ENCODE peak calls at places on chromosomes 16 and 17, in four cellular contexts. S is A549, Q is HCT116, W is HepG2. A is an unnamed sample.

GRCh38 chr16:27516360-27516759 is 33.4 kb downstream of the GTF3C1 start:
- DNase-seq in S (no peak), Q (no peak), W (no peak), A (no peak)

GRCh38 chr16:56847173-56847948 is 17.6 kb upstream of the SLC12A3 start:
- DNase-seq in S (no peak), Q (no peak), W (no peak), A (no peak)

GRCh38 chr17:81419333-81419885 is 24.2 kb downstream of the BAHCC1 start:
- DNase-seq in S (peak), Q (peak), W (no peak), A (no peak)

GRCh38 chr17:51860934-51861561 is 297.5 kb downstream of the CA10 start:
- DNase-seq in S (peak), Q (peak), W (peak), A (peak)

GRCh38 chr16:84919751-84920150 is 91.6 kb downstream of the ZDHHC7 start:
- DNase-seq in S (no peak), Q (no peak), W (no peak), A (no peak)

GRCh38 chr16:72224260-72224768 is 52.4 kb upstream of the PMFBP1 start:
- DNase-seq in S (no peak), Q (no peak), W (peak), A (no peak)

GRCh38 chr16:2365895-2366294 is 25.4 kb upstream of the ABCA3 start:
- DNase-seq in S (no peak), Q (no peak), W (no peak), A (no peak)

GRCh38 chr16:89409161-89409711 is 81.1 kb downstream of the ANKRD11 start:
- DNase-seq in S (no peak), Q (no peak), W (no peak), A (peak)

GRCh38 chr16:25110392-25110947 is 1.1 kb upstream of the LCMT1 start:
- DNase-seq in S (no peak), Q (no peak), W (no peak), A (peak)

GRCh38 chr16:3530371-3530914 is 29.6 kb downstream of the CLUAP1 start:
- DNase-seq in S (peak), Q (no peak), W (no peak), A (no peak)

GRCh38 chr16:83954577-83955016 is 1.6 kb downstream of the OSGIN1 start:
- DNase-seq in S (no peak), Q (peak), W (peak), A (peak)

GRCh38 chr17:82050761-82051641 is 610 bp downstream of the RFNG start:
- DNase-seq in S (no peak), Q (no peak), W (no peak), A (no peak)

GRCh38 chr16:81431554-81432353 is 12.9 kb upstream of the CMIP start:
- DNase-seq in S (no peak), Q (no peak), W (peak), A (peak)

GRCh38 chr17:55930291-55930809 is 179.5 kb downstream of the PCTP start:
- DNase-seq in S (no peak), Q (no peak), W (no peak), A (no peak)

GRCh38 chr16:78504391-78504945 is 405.0 kb downstream of the WWOX start:
- DNase-seq in S (no peak), Q (no peak), W (no peak), A (no peak)

GRCh38 chr16:24119807-24120206 is 136.3 kb upstream of the CACNG3 start:
- DNase-seq in S (no peak), Q (no peak), W (no peak), A (no peak)

GRCh38 chr17:3657588-3657869 is 10.8 kb downstream of the TAX1BP3 start:
- DNase-seq in S (no peak), Q (no peak), W (no peak), A (no peak)

GRCh38 chr17:2701996-2702741 is 9.4 kb downstream of the CLUH start:
- DNase-seq in S (no peak), Q (no peak), W (no peak), A (no peak)

GRCh38 chr17:45225964-45226530 is 4.4 kb downstream of the FMNL1 start:
- DNase-seq in S (no peak), Q (no peak), W (no peak), A (peak)

GRCh38 chr16:49638696-49639629 is 216.9 kb downstream of the ZNF423 start:
- DNase-seq in S (no peak), Q (no peak), W (no peak), A (peak)

GRCh38 chr16:67278773-67279295 is 498 bp upstream of the PLEKHG4 start:
- DNase-seq in S (peak), Q (no peak), W (no peak), A (peak)

GRCh38 chr16:12083625-12084024 is 107.1 kb downstream of the SNX29 start:
- DNase-seq in S (no peak), Q (no peak), W (no peak), A (no peak)

GRCh38 chr17:1484586-1485310 is 7.7 kb downstream of the MYO1C start:
- DNase-seq in S (peak), Q (peak), W (peak), A (peak)

GRCh38 chr17:63975541-63976092 is 2.9 kb upstream of the SCN4A start:
- DNase-seq in S (no peak), Q (no peak), W (no peak), A (no peak)

GRCh38 chr17:47131761-47132160 is 57.3 kb downstream of the CDC27 start:
- DNase-seq in S (no peak), Q (no peak), W (no peak), A (no peak)

GRCh38 chr17:14499976-14500375 is 199.1 kb downstream of the HS3ST3B1 start:
- DNase-seq in S (no peak), Q (no peak), W (no peak), A (no peak)

GRCh38 chr17:78915872-78916632 is 9.1 kb downstream of the TIMP2 start:
- DNase-seq in S (peak), Q (peak), W (no peak), A (peak)

GRCh38 chr17:72457712-72458111 is 336.9 kb downstream of the SOX9 start:
- DNase-seq in S (no peak), Q (no peak), W (no peak), A (no peak)

GRCh38 chr17:29581583-29582253 is 7.7 kb downstream of the GIT1 start:
- DNase-seq in S (no peak), Q (no peak), W (no peak), A (no peak)

GRCh38 chr16:1812732-1813163 is 13.9 kb downstream of the HAGH start:
- DNase-seq in S (peak), Q (peak), W (peak), A (peak)

GRCh38 chr17:632551-632950 is 82.1 kb downstream of the VPS53 start:
- DNase-seq in S (no peak), Q (no peak), W (no peak), A (no peak)

GRCh38 chr16:76118344-76118743 is 158.9 kb upstream of the CNTNAP4 start:
- DNase-seq in S (no peak), Q (no peak), W (no peak), A (peak)

GRCh38 chr17:151886-152859 is 14.8 kb downstream of the SCGB1C2 start:
- DNase-seq in S (no peak), Q (no peak), W (no peak), A (no peak)

GRCh38 chr16:89723279-89724250 is 2.2 kb downstream of the ZNF276 start:
- DNase-seq in S (no peak), Q (no peak), W (no peak), A (no peak)

GRCh38 chr16:1090620-1091587 is 5.1 kb downstream of the C1QTNF8 start:
- DNase-seq in S (no peak), Q (no peak), W (peak), A (no peak)

GRCh38 chr17:39229274-39229913 is 3.6 kb upstream of the STAC2 start:
- DNase-seq in S (no peak), Q (no peak), W (no peak), A (peak)

GRCh38 chr17:38415250-38416194 is 12.7 kb upstream of the ARHGAP23 start:
- DNase-seq in S (no peak), Q (peak), W (peak), A (peak)

GRCh38 chr16:8571061-8571596 is 19.2 kb downstream of the TMEM114 start:
- DNase-seq in S (no peak), Q (no peak), W (peak), A (peak)

GRCh38 chr17:69326302-69327059 is 452 bp downstream of the ABCA5 start:
- DNase-seq in S (no peak), Q (no peak), W (peak), A (peak)

GRCh38 chr17:69323806-69324205 is 3.1 kb downstream of the ABCA5 start:
- DNase-seq in S (no peak), Q (no peak), W (no peak), A (no peak)

GRCh38 chr17:69331746-69332145 is 4.8 kb upstream of the ABCA5 start:
- DNase-seq in S (no peak), Q (no peak), W (no peak), A (no peak)

GRCh38 chr17:69325518-69326301 is 1.2 kb downstream of the ABCA5 start:
- DNase-seq in S (no peak), Q (no peak), W (peak), A (no peak)

DNA sequence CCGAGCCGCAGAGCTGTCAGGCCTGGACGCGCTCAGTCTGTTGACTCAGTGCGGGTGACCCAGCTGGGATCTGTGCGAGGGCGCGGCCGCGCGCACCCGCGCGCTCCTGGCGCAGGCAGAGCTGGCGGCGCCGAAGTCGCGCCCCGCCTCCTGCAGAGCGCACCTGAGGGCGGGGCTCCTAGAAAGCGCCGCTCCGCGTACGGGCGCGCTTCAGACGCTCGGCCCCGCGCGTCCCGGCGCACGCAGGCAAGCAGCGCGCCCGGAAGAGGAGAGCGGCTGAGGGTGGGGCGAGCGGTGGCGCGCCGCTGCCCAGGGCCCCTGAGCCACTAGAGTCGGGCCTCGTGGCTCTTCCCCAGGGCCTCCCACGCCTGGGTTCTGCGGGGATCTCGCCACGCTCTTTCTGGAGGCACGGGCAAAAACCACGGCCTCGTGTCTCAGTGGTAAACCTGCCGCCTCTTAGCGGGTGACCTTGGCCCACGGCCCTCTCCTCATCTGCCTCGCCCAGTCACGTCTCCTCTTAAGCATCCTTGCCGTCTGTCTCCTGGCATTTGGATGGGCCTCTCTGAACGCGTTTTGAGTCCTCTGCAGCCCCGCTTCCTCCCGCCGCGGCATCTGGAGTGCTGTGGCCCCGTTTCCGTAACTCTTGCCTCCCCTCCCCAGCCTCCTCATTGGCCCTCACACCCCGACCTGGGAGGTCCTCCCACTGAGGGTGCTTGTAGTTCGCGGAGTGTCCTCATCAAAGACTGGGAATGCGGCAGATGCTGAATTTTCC is at the start of gene ABCA5:
- DNase-seq in S (peak), Q (peak), W (peak), A (peak)
- TF ChIP-seq POLR2A in S (peak), Q (peak), W (peak), A (no peak)

GRCh38 chr17:50221500-50222480 is 20.4 kb upstream of the COL1A1 start:
- DNase-seq in S (no peak), Q (no peak), W (no peak), A (peak)
- TF ChIP-seq MAX in S (no peak), Q (no peak), W (no peak), A (no peak)

GRCh38 chr16:29815793-29816693 is at the start of gene PAGR1:
- DNase-seq in S (peak), Q (peak), W (peak), A (peak)
- TF ChIP-seq POLR2A in S (peak), Q (peak), W (no peak), A (peak)

DNA sequence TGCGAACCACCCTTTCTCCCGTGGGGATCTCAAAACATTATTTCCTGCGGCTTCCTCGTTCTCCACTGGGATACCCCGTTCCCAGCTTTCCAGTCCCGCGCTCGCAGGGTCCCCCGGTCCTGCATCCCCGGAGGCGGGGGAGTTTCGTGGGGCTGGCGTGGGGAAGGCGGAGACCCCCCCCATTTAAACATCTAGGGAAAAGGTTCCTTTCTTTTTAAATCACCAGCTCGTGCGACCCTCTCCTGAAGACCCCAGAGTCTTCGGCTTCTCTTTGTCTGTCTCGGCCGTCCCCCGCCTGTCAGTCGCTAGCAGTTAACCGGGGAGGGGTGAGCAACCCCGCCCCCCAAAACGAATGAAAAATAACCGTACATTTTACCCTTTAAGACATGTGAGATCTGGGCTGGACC is 486 bp upstream of the IGF2BP1 start:
- DNase-seq in S (no peak), Q (no peak), W (no peak), A (no peak)
- TF ChIP-seq MAX in S (no peak), Q (no peak), W (no peak), A (no peak)

DNA sequence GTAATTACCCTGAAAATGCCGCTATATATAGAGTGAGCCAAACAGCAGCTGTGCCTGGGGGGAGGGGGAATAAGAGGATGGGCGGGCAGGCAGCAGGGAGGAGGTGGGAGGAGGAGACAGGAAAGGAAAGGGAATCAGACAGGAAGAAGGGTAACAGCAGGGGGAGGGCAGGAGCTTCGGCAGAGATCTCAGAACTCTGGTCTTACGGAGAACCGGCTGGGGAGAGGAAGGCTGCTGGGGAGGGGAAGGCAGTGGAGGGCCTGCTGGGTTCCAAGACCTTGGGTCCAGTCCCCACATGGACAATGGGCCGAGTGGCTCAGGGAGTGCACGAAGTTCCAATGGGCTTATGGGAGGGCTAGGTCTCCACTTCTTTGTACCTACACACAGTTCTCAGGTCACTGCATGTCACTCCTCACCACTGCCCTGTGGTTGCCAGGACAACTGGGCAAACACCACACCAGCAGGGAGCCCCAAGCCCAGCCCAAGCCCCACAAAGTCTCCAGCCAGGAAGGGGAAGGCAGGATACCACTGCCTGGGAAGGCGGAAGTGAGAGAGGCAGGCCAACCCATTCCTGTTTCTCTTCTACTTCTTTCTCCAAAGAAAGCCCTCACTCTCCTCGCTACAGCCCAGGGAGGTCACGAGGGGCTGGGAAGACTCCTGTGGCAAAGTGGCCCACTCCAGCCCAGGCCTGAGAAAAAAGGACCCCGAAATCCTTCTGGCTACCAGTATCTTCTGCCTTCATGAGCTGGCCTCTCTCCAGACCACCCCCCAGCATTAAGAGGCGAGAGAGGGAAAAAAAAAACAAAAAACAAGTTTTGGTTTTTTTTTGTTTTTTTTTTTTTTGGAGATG is 25.3 kb downstream of the G6PC3 start:
- DNase-seq in S (peak), Q (no peak), W (peak), A (peak)
- TF ChIP-seq POLR2A in S (peak), Q (no peak), W (peak), A (no peak)

GRCh38 chr17:74094651-74095050 is 108.8 kb upstream of the RPL38 start:
- DNase-seq in S (no peak), Q (no peak), W (no peak), A (no peak)

GRCh38 chr17:74085434-74085833 is 118.0 kb upstream of the RPL38 start:
- DNase-seq in S (no peak), Q (peak), W (no peak), A (peak)

GRCh38 chr17:74086992-74087391 is 116.5 kb upstream of the RPL38 start:
- DNase-seq in S (no peak), Q (no peak), W (no peak), A (no peak)

DNA sequence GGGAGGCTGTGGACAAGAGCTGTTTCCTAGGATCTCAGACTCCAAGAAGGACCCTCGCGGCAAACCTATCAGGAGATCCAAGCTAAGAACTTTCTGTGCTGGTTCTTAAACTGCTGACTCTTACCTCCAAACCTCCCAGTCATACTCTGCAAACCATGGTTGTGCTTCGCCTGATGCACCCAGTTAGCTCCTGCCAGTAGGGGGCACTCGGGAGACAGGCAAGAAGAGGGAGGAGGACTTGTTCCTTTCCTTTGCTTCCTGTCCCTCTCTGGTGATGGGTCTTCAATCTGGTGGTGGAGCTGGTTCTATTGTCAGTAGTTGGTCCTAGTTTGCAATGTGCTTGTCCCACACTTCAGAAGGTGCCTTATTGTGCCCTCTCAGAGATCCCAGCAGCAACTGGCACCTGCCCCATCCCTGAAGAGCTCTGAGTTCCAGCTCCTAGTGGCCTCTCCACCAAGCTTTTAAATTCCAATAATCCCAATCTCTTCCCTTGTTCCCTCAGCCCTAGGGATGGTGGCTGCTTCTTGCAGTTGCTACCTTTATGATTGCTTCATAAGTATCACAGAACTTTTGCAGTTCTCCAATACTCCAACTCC is 113.5 kb upstream of the RPL38 start:
- DNase-seq in S (peak), Q (peak), W (peak), A (peak)
- TF ChIP-seq MAX in S (no peak), Q (no peak), W (no peak), A (no peak)

DNA sequence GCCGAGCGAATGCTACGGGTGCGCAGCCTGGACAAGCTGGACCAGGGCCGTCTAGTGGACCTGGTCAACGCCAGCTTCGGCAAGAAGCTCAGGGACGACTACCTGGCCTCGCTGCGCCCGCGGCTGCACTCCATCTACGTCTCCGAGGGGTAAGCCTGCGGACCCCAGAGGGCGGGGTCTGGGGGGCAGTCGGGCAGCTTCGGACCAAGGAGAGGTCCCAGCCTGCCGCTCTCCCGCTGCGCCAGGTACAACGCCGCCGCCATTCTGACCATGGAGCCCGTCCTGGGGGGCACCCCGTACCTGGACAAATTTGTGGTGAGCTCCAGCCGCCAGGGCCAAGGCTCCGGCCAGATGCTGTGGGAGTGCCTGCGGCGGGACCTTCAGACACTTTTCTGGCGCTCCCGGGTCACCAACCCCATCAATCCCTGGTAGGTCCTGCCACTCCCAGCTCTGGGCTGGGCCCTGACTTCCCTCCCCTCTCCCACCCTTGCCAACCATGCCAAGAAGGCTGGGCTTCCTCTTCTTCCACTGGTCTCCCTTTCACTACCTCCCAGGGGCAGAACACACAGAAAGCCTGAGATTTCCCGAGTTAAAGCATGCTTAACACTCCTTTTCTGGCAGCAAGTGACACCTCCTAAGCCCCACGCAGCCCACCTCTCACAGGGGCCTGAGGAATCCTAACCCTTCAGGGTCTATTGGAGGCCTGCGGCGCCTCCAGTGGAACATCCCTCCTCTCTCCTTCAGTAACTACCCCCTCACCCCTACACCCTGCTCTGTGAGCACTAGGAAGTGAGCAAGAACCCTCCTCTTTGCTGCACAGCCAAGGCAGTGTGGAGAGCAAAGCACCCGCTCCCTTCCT is 3.2 kb downstream of the NAGS start:
- DNase-seq in S (no peak), Q (no peak), W (no peak), A (no peak)
- TF ChIP-seq POLR2A in S (no peak), Q (no peak), W (no peak), A (no peak)